ENCODE peak calls at places on chromosomes 1 and 21, in five cellular contexts. A is SK-N-SH, H is cardiac muscle cell, G is neuronal stem cell, Q is MM.1S. L is an unnamed sample.

GRCh38 chr21:42012763-42013329 is 2.7 kb upstream of the ZBTB21 start:
- DNase-seq in Q (no peak), A (no peak), H (no peak), G (no peak), L (no peak)

GRCh38 chr1:228911225-228911624 is 175.9 kb downstream of the RHOU start:
- DNase-seq in Q (no peak), G (no peak), A (no peak), H (no peak), L (no peak)

GRCh38 chr1:244239261-244239770 is 188.2 kb downstream of the ZBTB18 start:
- DNase-seq in A (no peak), H (no peak), Q (peak; percentile 53), G (no peak), L (no peak)

GRCh38 chr1:81224222-81224621 is 576.5 kb upstream of the ADGRL2 start:
- DNase-seq in G (no peak), Q (no peak), A (no peak), H (peak; percentile 35), L (no peak)

GRCh38 chr1:34711469-34711868 is 43.4 kb upstream of the GJB5 start:
- DNase-seq in Q (no peak), G (no peak), H (no peak), A (peak; percentile 21), L (no peak)

GRCh38 chr1:192010406-192010805 is 147.9 kb upstream of the RGS18 start:
- DNase-seq in A (no peak), H (peak; percentile 3), G (no peak), Q (no peak), L (no peak)

GRCh38 chr1:226596531-226597165 is 48.1 kb downstream of the STUM start:
- DNase-seq in A (no peak), Q (no peak), H (no peak), G (no peak), L (no peak)

GRCh38 chr1:163035791-163036249 is 33.3 kb upstream of the RGS4 start:
- DNase-seq in Q (no peak), A (peak; percentile 2), H (peak; percentile 55), G (no peak), L (no peak)

GRCh38 chr1:44405041-44405803 is at the start of gene RNF220:
- DNase-seq in G (peak; percentile 78), Q (no peak), A (peak; percentile 74), H (peak; percentile 76), L (peak; percentile 39)

GRCh38 chr1:160670701-160671100 is 23.9 kb upstream of the SLAMF1 start:
- DNase-seq in H (no peak), A (no peak), Q (no peak), G (no peak), L (no peak)

GRCh38 chr1:230972855-230973271 is 5.8 kb downstream of the TTC13 start:
- DNase-seq in A (no peak), G (no peak), H (no peak), Q (peak; percentile 22), L (peak; percentile 90)

GRCh38 chr1:113041569-113042335 is 31.2 kb upstream of the LRIG2 start:
- DNase-seq in A (no peak), H (no peak), Q (no peak), G (no peak), L (no peak)

GRCh38 chr1:197989058-197989457 is 71.9 kb downstream of the LHX9 start:
- DNase-seq in Q (no peak), A (no peak), G (no peak), H (no peak), L (no peak)

GRCh38 chr21:28336299-28336698 is 656.4 kb downstream of the LTN1 start:
- DNase-seq in A (peak; percentile 22), H (peak; percentile 92), G (no peak), Q (peak; percentile 48), L (no peak)

GRCh38 chr1:185499986-185500626 is 183.1 kb upstream of the IVNS1ABP start:
- DNase-seq in H (peak; percentile 73), Q (no peak), A (no peak), G (no peak), L (no peak)

GRCh38 chr1:229153955-229154548 is 116.9 kb upstream of the RAB4A start:
- DNase-seq in H (no peak), Q (no peak), G (no peak), A (no peak), L (no peak)

GRCh38 chr1:152228831-152229230 is 4.8 kb upstream of the HRNR start:
- DNase-seq in H (no peak), A (no peak), G (no peak), Q (no peak), L (no peak)

GRCh38 chr1:226633541-226634155 is 85.1 kb downstream of the STUM start:
- DNase-seq in Q (no peak), G (no peak), A (no peak), H (no peak), L (no peak)

GRCh38 chr1:18146886-18147285 is 39.3 kb downstream of the IGSF21 start:
- DNase-seq in A (no peak), G (no peak), Q (no peak), H (no peak), L (no peak)

GRCh38 chr21:44498965-44499560 is 40.9 kb downstream of the KRTAP10-1 start:
- DNase-seq in H (no peak), G (no peak), A (no peak), Q (no peak), L (no peak)

GRCh38 chr1:188670837-188671236 is 1806.8 kb downstream of the BRINP3 start:
- DNase-seq in A (no peak), H (no peak), G (no peak), Q (no peak), L (no peak)

GRCh38 chr1:28199328-28200233 is 23.1 kb upstream of the PTAFR start:
- DNase-seq in Q (no peak), A (no peak), H (no peak), G (no peak), L (peak; percentile 80)

GRCh38 chr1:16146888-16147614 is 8.8 kb downstream of the EPHA2 start:
- DNase-seq in H (peak; percentile 74), A (no peak), Q (no peak), G (no peak), L (no peak)

GRCh38 chr1:223834660-223835263 is 11.0 kb downstream of the TP53BP2 start:
- DNase-seq in H (peak; percentile 87), A (no peak), Q (no peak), G (no peak), L (no peak)

GRCh38 chr21:17343055-17343454 is 169.8 kb upstream of the CXADR start:
- DNase-seq in G (peak; percentile 58), A (no peak), Q (peak; percentile 71), H (peak; percentile 4), L (no peak)

GRCh38 chr1:247487057-247487456 is 29.2 kb upstream of the OR2B11 start:
- DNase-seq in G (peak; percentile 23), A (peak; percentile 35), H (peak; percentile 43), Q (peak; percentile 69), L (peak; percentile 47)

GRCh38 chr1:22518379-22518778 is 44.9 kb upstream of the EPHA8 start:
- DNase-seq in A (no peak), G (no peak), H (no peak), Q (no peak), L (no peak)

GRCh38 chr1:36380003-36380631 is 5.6 kb downstream of the STK40 start:
- DNase-seq in Q (no peak), H (no peak), A (peak; percentile 43), G (no peak), L (no peak)
- H3K4me1 ChIP-seq in Q (peaks cover 9% of the 10 kb centered on the region), H (peaks cover 10% of the 10 kb centered on the region), A (peaks cover 29% of the 10 kb centered on the region), G (peaks cover 5% of the 10 kb centered on the region), L (peaks cover 89% of the 10 kb centered on the region)

DNA sequence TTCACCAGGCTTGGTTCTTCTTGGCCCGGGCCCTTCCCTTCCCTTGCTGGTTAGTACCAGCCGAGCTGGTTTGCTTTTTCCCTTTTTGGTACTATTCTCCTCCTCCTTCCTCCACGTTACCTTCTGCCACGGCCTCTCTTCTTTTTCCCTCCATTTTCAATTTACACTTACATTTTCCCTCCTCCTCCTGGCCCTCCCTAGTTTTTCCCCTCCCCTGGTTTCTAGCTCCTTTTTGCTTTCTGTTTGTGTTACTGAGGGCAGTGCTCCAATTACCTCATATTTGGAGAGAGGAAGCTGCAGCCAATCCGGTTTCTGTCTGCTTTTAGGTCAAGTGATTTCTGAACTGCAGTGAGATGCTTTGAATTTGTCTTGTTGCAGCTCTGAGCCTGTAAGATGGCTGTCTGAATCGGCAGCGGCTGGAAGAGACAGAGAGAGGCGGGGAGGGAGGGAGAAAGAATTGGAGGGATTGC is 63.7 kb downstream of the MACF1 start:
- DNase-seq in A (no peak), G (peak; percentile 27), Q (peak; percentile 77), H (peak; percentile 90), L (peak; percentile 17)
- H3K4me3 ChIP-seq in A (no peak overlapping the region), G (peak overlapping the region; percentile 13), Q (peak overlapping the region; percentile 69), H (no peak overlapping the region), L (no peak overlapping the region)

GRCh38 chr1:13760921-13761320 is 60.9 kb downstream of the PRDM2 start:
- DNase-seq in H (no peak), Q (no peak), G (no peak), A (no peak), L (no peak)
- H3K4me1 ChIP-seq in H (peaks cover 31% of the 10 kb centered on the region), Q (peaks cover 19% of the 10 kb centered on the region), G (peaks cover 15% of the 10 kb centered on the region), A (peaks cover 11% of the 10 kb centered on the region), L (peaks cover 99% of the 10 kb centered on the region)

GRCh38 chr1:89277725-89278124 is 5.1 kb upstream of the GBP5 start:
- DNase-seq in A (no peak), H (no peak), Q (no peak), G (no peak), L (no peak)

GRCh38 chr1:89271616-89272015 is 1.0 kb downstream of the GBP5 start:
- DNase-seq in Q (no peak), G (no peak), A (no peak), H (peak; percentile 78), L (no peak)

GRCh38 chr1:89273324-89273778 is 691 bp upstream of the GBP5 start:
- DNase-seq in G (no peak), Q (no peak), A (no peak), H (no peak), L (no peak)

GRCh38 chr1:89276690-89277089 is 4.0 kb upstream of the GBP5 start:
- DNase-seq in H (peak; percentile 23), G (no peak), Q (no peak), A (no peak), L (no peak)

DNA sequence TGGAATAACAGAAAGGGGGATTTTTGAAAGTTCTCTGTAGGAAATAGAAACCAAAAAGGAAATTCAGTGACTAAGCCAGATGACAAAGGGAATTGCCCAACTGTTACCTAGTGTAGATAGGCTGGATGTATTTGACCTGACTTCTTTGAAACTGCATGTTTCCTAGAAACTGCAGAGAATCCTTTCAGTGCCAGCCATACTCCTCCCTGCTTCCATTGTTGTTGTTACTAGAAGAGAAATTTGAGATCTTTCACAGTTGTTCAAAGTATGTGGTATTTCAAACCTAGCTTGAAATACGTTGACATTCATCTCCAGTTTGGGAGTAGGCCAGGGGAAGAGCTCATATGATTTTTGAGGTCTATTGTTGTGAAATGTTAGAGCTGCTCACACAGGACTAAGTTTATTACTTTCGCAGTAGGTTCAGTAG is 1.8 kb upstream of the GBP5 start:
- DNase-seq in G (no peak), H (peak; percentile 93), Q (no peak), A (no peak), L (peak; percentile 49)
- H3K4me3 ChIP-seq in G (no peak overlapping the region), H (no peak overlapping the region), Q (no peak overlapping the region), A (no peak overlapping the region), L (no peak overlapping the region)

GRCh38 chr1:6424000-6424565 is 493 bp upstream of the ESPN start:
- DNase-seq in G (no peak), Q (no peak), A (peak; percentile 73), H (no peak), L (no peak)
- H3K4me1 ChIP-seq in G (peaks cover 7% of the 10 kb centered on the region), Q (no peaks in the 10 kb centered on the region), A (peaks cover 16% of the 10 kb centered on the region), H (peaks cover 2% of the 10 kb centered on the region), L (peaks cover 31% of the 10 kb centered on the region)

L was measured in CD4-positive, alpha-beta memory T cell.